ENCODE peak calls at places on chromosome 1, in five cellular contexts. E is RWPE1, J is midbrain, S is HCEC 1CT, P is GM03348. K is an unnamed sample.

GRCh38 chr1:59026472-59026948 is 242.7 kb upstream of the JUN start:
- DNase-seq in E (no peak), J (no peak), S (peak), P (peak), K (peak)

GRCh38 chr1:215797859-215798258 is 230.8 kb downstream of the KCTD3 start:
- DNase-seq in E (no peak), J (no peak), S (peak), P (no peak), K (no peak)

GRCh38 chr1:117606608-117607261 is 887 bp downstream of the TENT5C start:
- DNase-seq in E (no peak), J (no peak), S (peak), P (peak), K (no peak)

GRCh38 chr1:15609631-15610030 is 7.6 kb upstream of the DDI2 start:
- DNase-seq in E (no peak), J (no peak), S (no peak), P (no peak), K (peak)

GRCh38 chr1:184061396-184062003 is 10.0 kb downstream of the TSEN15 start:
- DNase-seq in E (no peak), J (no peak), S (peak), P (peak), K (no peak)

GRCh38 chr1:206469411-206469932 is 804 bp upstream of the IKBKE start:
- DNase-seq in E (peak), J (no peak), S (no peak), P (no peak), K (no peak)

GRCh38 chr1:2136386-2136821 is 58.2 kb downstream of the FAAP20 start:
- DNase-seq in E (no peak), J (no peak), S (no peak), P (no peak), K (no peak)

GRCh38 chr1:208129057-208129456 is 115.1 kb downstream of the PLXNA2 start:
- DNase-seq in E (no peak), J (no peak), S (no peak), P (no peak), K (no peak)

GRCh38 chr1:245654460-245655050 is 499.8 kb downstream of the KIF26B start:
- DNase-seq in E (no peak), J (no peak), S (no peak), P (no peak), K (no peak)

GRCh38 chr1:24322636-24323177 is 3.5 kb downstream of the GRHL3 start:
- DNase-seq in E (no peak), J (no peak), S (no peak), P (peak), K (no peak)

GRCh38 chr1:156402621-156403020 is 33.6 kb downstream of the RHBG start:
- DNase-seq in E (no peak), J (no peak), S (no peak), P (no peak), K (no peak)

GRCh38 chr1:94539496-94539895 is 2.1 kb downstream of the F3 start:
- DNase-seq in E (no peak), J (no peak), S (peak), P (peak), K (peak)

GRCh38 chr1:208917719-208918118 is 665.8 kb upstream of the CAMK1G start:
- DNase-seq in E (peak), J (no peak), S (no peak), P (no peak), K (no peak)

GRCh38 chr1:235923466-235924008 is 56.8 kb upstream of the LYST start:
- DNase-seq in E (no peak), J (no peak), S (peak), P (no peak), K (no peak)

GRCh38 chr1:47686731-47687617 is 249.1 kb downstream of the FOXD2 start:
- DNase-seq in E (no peak), J (no peak), S (no peak), P (no peak), K (no peak)

GRCh38 chr1:11944358-11944981 is 10.0 kb downstream of the PLOD1 start:
- DNase-seq in E (no peak), J (no peak), S (no peak), P (no peak), K (no peak)

GRCh38 chr1:182392045-182393028 is 747 bp upstream of the GLUL start:
- DNase-seq in E (peak), J (peak), S (peak), P (peak), K (peak)